ENCODE peak calls at places on chromosomes 1 and 21, in ten cellular contexts. O, I, C, W, K, Y, M, H, F and B are unnamed samples.

GRCh38 chr21:45581322-45581712 is 39.1 kb upstream of the SLC19A1 start:
- DNase-seq in Y (no peak), H (no peak), C (no peak), O (no peak), W (peak), F (no peak), M (no peak), I (no peak), K (no peak), B (no peak)

GRCh38 chr1:50080904-50081586 is 27.7 kb upstream of the ELAVL4 start:
- DNase-seq in I (peak), K (no peak), W (no peak), M (no peak), C (no peak), Y (no peak), F (no peak), O (peak), H (no peak), B (no peak)

GRCh38 chr1:29685387-29685786 is 449.1 kb downstream of the PTPRU start:
- DNase-seq in H (no peak), O (no peak), M (no peak), I (no peak), K (no peak), C (no peak), F (no peak), W (no peak), Y (no peak), B (no peak)

GRCh38 chr1:160210563-160210962 is 5.4 kb downstream of the PEA15 start:
- DNase-seq in O (no peak), I (no peak), Y (no peak), H (no peak), K (no peak), C (no peak), F (no peak), W (no peak), M (no peak), B (no peak)

GRCh38 chr1:6260961-6261614 is at the start of gene GPR153:
- DNase-seq in Y (peak), K (peak), O (peak), H (no peak), W (no peak), F (no peak), C (no peak), M (peak), I (no peak), B (peak)

GRCh38 chr1:185567006-185567405 is 167.2 kb upstream of the HMCN1 start:
- DNase-seq in O (peak), K (peak), C (no peak), Y (no peak), F (peak), M (no peak), I (peak), W (no peak), H (no peak), B (no peak)

GRCh38 chr1:177302365-177303044 is 131.7 kb downstream of the BRINP2 start:
- DNase-seq in H (no peak), K (no peak), W (peak), Y (no peak), M (peak), F (no peak), I (no peak), O (no peak), C (no peak), B (no peak)

GRCh38 chr1:208387908-208388756 is 143.9 kb upstream of the PLXNA2 start:
- DNase-seq in H (no peak), M (no peak), W (no peak), K (no peak), F (no peak), O (no peak), C (no peak), Y (no peak), I (no peak), B (no peak)

GRCh38 chr1:217134857-217135568 is 411.8 kb upstream of the ESRRG start:
- DNase-seq in M (no peak), K (peak), C (no peak), I (peak), O (no peak), F (peak), Y (peak), H (no peak), W (no peak), B (no peak)

GRCh38 chr1:241157435-241157834 is 199.6 kb downstream of the RGS7 start:
- DNase-seq in O (no peak), I (no peak), M (no peak), H (no peak), K (no peak), Y (no peak), F (no peak), C (no peak), W (no peak), B (no peak)

GRCh38 chr1:111406325-111406768 is 21.2 kb downstream of the OVGP1 start:
- DNase-seq in F (peak), H (no peak), K (no peak), M (no peak), Y (no peak), C (no peak), W (no peak), I (peak), O (peak), B (peak)

GRCh38 chr1:151060241-151061011 is at the start of gene MLLT11:
- DNase-seq in W (no peak), Y (peak), K (peak), C (no peak), I (peak), F (peak), H (no peak), M (peak), O (peak), B (peak)

GRCh38 chr21:36839123-36839522 is 127.3 kb downstream of the HLCS start:
- DNase-seq in I (peak), O (peak), W (no peak), F (peak), M (no peak), H (no peak), C (peak), Y (peak), K (peak), B (no peak)

GRCh38 chr1:21857840-21858670 is 46.0 kb downstream of the LDLRAD2 start:
- DNase-seq in H (no peak), W (no peak), Y (no peak), K (no peak), C (no peak), M (no peak), I (peak), O (peak), F (no peak), B (no peak)

GRCh38 chr1:172533511-172534116 is 664 bp downstream of the SUCO start:
- DNase-seq in H (peak), W (peak), F (peak), M (no peak), K (peak), C (peak), O (peak), Y (peak), I (peak), B (no peak)

GRCh38 chr1:205523891-205524793 is 19.7 kb downstream of the CDK18 start:
- DNase-seq in M (peak), H (peak), Y (peak), F (peak), I (peak), C (no peak), O (peak), K (peak), W (peak), B (no peak)

GRCh38 chr1:30195424-30196134 is 527.8 kb downstream of the MATN1 start:
- DNase-seq in F (no peak), H (no peak), Y (no peak), C (no peak), O (no peak), M (no peak), I (no peak), W (no peak), K (no peak), B (no peak)

GRCh38 chr1:65238010-65238409 is 71.3 kb upstream of the DNAJC6 start:
- DNase-seq in I (no peak), F (no peak), W (no peak), Y (no peak), H (no peak), M (no peak), O (no peak), C (no peak), K (no peak), B (no peak)

GRCh38 chr1:82086739-82087138 is 286.0 kb downstream of the ADGRL2 start:
- DNase-seq in F (no peak), Y (no peak), I (peak), K (no peak), O (peak), M (no peak), C (no peak), H (no peak), W (no peak), B (no peak)

GRCh38 chr1:1187938-1188337 is 14.3 kb downstream of the TTLL10 start:
- DNase-seq in K (no peak), F (peak), M (no peak), W (no peak), I (no peak), O (peak), Y (peak), C (peak), H (no peak), B (no peak)

GRCh38 chr1:150420560-150421265 is 56.8 kb downstream of the RPRD2 start:
- DNase-seq in K (no peak), H (no peak), M (no peak), I (peak), O (peak), Y (peak), F (peak), C (no peak), W (no peak), B (no peak)

GRCh38 chr1:248924696-248925532 is 18.9 kb downstream of the PGBD2 start:
- DNase-seq in Y (peak), M (no peak), O (peak), K (peak), F (peak), W (no peak), C (no peak), H (no peak), I (peak), B (peak)

GRCh38 chr1:37633950-37634553 is 640 bp downstream of the RSPO1 start:
- DNase-seq in C (no peak), H (no peak), K (no peak), Y (no peak), M (no peak), W (no peak), F (no peak), O (no peak), I (no peak), B (no peak)

GRCh38 chr1:213698092-213698702 is 289.6 kb upstream of the PROX1 start:
- DNase-seq in M (no peak), F (no peak), K (no peak), W (no peak), Y (no peak), I (no peak), H (no peak), C (no peak), O (no peak), B (no peak)

GRCh38 chr1:24257373-24257772 is 61.8 kb upstream of the GRHL3 start:
- DNase-seq in H (no peak), I (no peak), C (no peak), Y (no peak), M (no peak), F (no peak), O (no peak), K (no peak), W (no peak), B (no peak)

GRCh38 chr1:93414749-93415148 is 33.2 kb upstream of the FNBP1L start:
- DNase-seq in Y (no peak), M (no peak), W (no peak), O (no peak), H (no peak), F (peak), C (no peak), K (no peak), I (no peak), B (no peak)

GRCh38 chr21:38376235-38376634 is 119.4 kb downstream of the KCNJ15 start:
- DNase-seq in F (no peak), H (no peak), M (no peak), C (no peak), Y (no peak), I (no peak), W (peak), K (no peak), O (no peak), B (no peak)

GRCh38 chr1:158286966-158287365 is 2.8 kb upstream of the CD1C start:
- DNase-seq in W (no peak), H (no peak), F (no peak), Y (no peak), M (no peak), I (no peak), O (no peak), C (no peak), K (no peak), B (peak)

GRCh38 chr1:8084913-8085312 is 58.8 kb upstream of the ERRFI1 start:
- DNase-seq in Y (no peak), I (no peak), K (no peak), H (no peak), O (no peak), F (no peak), C (no peak), M (no peak), W (no peak), B (no peak)

GRCh38 chr1:8082945-8083344 is 56.8 kb upstream of the ERRFI1 start:
- DNase-seq in F (peak), H (no peak), M (peak), K (peak), W (no peak), C (peak), Y (peak), I (peak), O (peak), B (no peak)

GRCh38 chr1:8078176-8078671 is 52.1 kb upstream of the ERRFI1 start:
- DNase-seq in I (peak), K (peak), F (peak), C (no peak), M (no peak), W (no peak), H (no peak), Y (peak), O (peak), B (no peak)

GRCh38 chr1:8086071-8086470 is 60.0 kb upstream of the ERRFI1 start:
- DNase-seq in K (no peak), O (no peak), I (no peak), W (no peak), F (no peak), M (no peak), C (no peak), Y (no peak), H (no peak), B (no peak)

DNA sequence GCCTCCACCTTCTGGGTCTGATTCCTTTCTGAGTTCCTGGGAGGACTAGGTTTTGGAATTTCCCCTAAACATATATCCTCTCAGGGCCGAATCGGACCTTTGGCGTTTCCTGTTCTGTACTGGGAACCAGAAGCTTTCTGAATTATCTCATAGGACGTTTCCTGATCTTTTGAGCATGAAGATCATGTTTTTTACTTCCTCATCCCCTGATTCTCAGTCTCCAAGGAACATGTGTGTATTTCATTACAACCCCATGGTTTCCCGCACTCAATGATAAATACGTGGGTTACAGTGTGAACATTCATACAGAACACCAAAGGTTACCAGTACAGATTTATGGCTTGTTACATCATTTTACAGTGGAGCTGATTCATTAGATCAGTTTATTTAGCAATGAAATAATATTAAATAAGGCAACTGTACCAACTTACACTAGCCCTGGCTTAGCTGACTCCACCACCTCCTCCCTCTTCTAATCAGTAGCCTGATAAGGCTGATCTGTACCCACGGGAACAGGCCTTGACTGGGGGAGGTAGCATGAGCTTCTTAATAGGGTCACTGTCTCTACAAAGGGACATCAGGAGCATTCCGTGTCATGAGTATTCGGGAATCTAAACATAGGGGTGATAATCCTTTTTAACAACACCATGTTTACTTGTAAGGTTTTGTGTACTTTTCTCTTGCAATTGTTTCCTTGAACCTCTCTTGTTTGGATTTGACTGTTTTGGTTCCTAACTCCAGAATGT is 57.8 kb upstream of the ERRFI1 start:
- DNase-seq in K (peak), Y (peak), C (no peak), W (no peak), F (peak), I (peak), M (no peak), O (peak), H (no peak), B (no peak)
- H3K4me3 ChIP-seq in K (no peak), Y (no peak), C (no peak), W (no peak), F (no peak), I (no peak), M (no peak), O (no peak), H (no peak), B (no peak)

GRCh38 chr1:161304927-161305871 is 4.6 kb downstream of the MPZ start:
- DNase-seq in Y (no peak), O (no peak), H (no peak), F (no peak), C (no peak), I (no peak), M (no peak), K (no peak), W (peak), B (no peak)

GRCh38 chr1:161307892-161308638 is 1.7 kb downstream of the MPZ start:
- DNase-seq in K (peak), F (peak), O (peak), H (no peak), Y (peak), M (no peak), W (no peak), I (peak), C (no peak), B (no peak)

GRCh38 chr1:161305872-161306519 is 3.8 kb downstream of the MPZ start:
- DNase-seq in W (peak), M (peak), H (peak), K (peak), I (peak), O (peak), C (no peak), Y (peak), F (peak), B (peak)

GRCh38 chr1:161309868-161310267 is at the start of gene MPZ:
- DNase-seq in O (no peak), C (no peak), W (no peak), Y (no peak), K (no peak), M (no peak), H (no peak), F (no peak), I (no peak), B (no peak)

DNA sequence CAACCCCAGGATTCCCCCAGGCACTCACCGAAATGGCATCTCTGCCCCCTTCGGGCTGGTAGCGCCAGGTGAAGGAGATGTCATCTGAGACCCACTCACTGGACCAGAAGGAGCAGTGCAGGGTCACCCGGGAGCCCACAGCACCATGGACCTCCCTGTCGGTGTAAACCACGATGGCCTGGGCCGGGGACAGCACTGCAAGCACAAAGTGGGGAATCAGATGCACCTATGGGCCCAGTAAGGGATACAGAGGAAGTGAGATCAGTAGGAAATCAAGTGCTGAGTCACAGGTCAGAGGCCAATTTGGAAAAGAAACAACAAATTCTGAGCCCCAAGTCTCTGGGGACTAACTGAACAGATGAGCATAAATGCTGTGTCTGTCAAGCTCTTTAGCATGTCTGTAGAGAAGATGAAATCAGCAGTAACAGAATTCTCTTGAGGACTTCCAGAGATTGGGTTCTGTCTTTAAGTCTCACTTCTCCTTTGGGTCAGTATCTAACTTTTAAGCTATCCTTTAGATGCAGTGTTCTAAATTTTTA is 2.5 kb downstream of the MPZ start:
- DNase-seq in O (peak), C (no peak), F (peak), W (peak), H (no peak), I (peak), M (no peak), Y (peak), K (peak), B (peak)
- H3K4me3 ChIP-seq in O (peak), C (no peak), F (no peak), W (no peak), H (no peak), I (peak), M (peak), Y (no peak), K (no peak), B (no peak)

DNA sequence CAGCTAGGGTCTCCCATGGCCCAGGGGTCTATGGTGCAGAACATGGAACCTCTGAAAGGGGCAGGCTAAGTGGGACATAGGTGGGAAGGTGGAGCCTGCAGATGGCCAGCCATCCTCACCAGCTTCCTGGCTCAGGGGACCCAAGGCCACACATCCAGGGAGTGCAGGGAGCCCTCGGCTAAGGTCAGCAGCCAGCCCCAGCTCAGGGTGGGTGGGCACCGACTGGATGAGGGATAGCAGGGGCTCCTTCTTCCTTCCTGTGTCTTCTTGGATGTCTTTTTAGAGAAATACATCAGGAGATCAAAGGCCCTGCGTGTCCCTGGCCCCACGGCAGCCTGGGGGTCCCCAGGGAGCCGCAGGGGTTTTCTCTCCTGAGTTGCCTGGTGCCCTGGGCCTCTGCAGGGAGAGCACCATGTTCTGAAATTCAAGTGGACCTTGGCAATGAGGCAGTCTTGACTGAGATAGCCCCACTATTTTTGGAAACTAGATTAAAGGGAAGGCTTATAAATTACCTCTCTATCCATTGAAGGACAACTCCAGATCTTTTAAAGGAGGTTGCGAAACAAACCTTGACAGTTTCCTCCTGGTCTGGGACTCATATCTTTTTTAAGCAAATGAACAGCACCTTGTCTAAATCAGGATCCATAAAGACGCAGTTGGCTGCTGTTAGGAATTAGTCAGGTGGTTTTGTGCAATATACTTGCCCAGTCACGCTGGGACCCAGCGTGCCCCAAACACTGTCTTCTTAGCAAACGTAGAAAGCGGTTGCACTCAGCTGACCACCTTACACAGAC is 242.4 kb downstream of the TOMM20 start:
- DNase-seq in K (peak), C (no peak), M (no peak), I (peak), F (peak), W (no peak), O (no peak), H (no peak), Y (no peak), B (no peak)
- H3K4me3 ChIP-seq in K (no peak), C (no peak), M (peak), I (no peak), F (no peak), W (no peak), O (no peak), H (no peak), Y (no peak), B (no peak)

DNA sequence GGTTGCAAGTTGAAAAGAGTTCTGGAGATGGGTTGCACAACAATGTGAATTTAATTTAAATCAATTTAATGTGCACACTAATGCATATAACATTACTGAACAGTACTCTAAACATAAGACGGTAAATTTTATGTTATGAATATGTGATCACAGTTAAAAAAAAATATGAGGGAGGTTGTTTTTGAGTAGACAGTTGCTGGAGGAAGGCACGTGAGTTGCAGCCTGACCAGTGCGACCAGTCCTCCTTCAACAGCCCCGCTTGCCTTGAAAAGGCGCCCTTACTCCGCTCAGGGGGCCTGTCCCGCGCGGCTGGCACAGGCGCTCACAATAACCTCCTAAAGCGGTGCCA is 322 bp upstream of the OLIG1 start:
- DNase-seq in H (no peak), O (no peak), C (no peak), F (no peak), M (no peak), I (no peak), K (no peak), W (no peak), Y (no peak), B (no peak)
- H3K4me3 ChIP-seq in H (peak), O (no peak), C (no peak), F (no peak), M (peak), I (no peak), K (no peak), W (peak), Y (no peak), B (no peak)

GRCh38 chr1:202193614-202194327 is at the start of gene LGR6:
- DNase-seq in W (no peak), Y (no peak), C (no peak), M (no peak), O (no peak), K (no peak), F (no peak), H (no peak), I (no peak), B (no peak)
- H3K4me3 ChIP-seq in W (peak), Y (no peak), C (no peak), M (peak), O (no peak), K (no peak), F (no peak), H (peak), I (no peak), B (no peak)

GRCh38 chr1:163570061-163570460 is 248.3 kb downstream of the NUF2 start:
- DNase-seq in W (no peak), H (no peak), I (no peak), O (no peak), M (no peak), K (no peak), Y (no peak), C (no peak), F (peak), B (no peak)
- H3K4me3 ChIP-seq in W (no peak), H (no peak), I (no peak), O (no peak), M (no peak), K (no peak), Y (no peak), C (no peak), F (no peak), B (no peak)